ENCODE peak calls at places on chromosome 16, in five cellular contexts. Y is A549, X is H1, E is K562, S is HepG2. N is an unnamed sample.

GRCh38 chr16:200388-200787 is 20.1 kb downstream of the HBQ1 start:
- DNase-seq in S (no peak), X (no peak), Y (no peak), E (no peak), N (peak; percentile 78)

GRCh38 chr16:30185141-30185682 is 1.8 kb downstream of the CORO1A start:
- DNase-seq in X (peak; percentile 44), Y (no peak), S (no peak), E (no peak), N (no peak)

GRCh38 chr16:80527297-80527696 is 13.5 kb upstream of the DYNLRB2 start:
- DNase-seq in S (peak; percentile 15), E (peak; percentile 59), Y (no peak), X (peak; percentile 66), N (peak; percentile 11)

GRCh38 chr16:50311134-50311528 is 44.8 kb downstream of the ADCY7 start:
- DNase-seq in X (no peak), Y (no peak), E (no peak), S (no peak), N (no peak)

GRCh38 chr16:30184430-30185140 is 1.2 kb downstream of the CORO1A start:
- DNase-seq in E (no peak), S (no peak), X (peak; percentile 46), Y (no peak), N (no peak)

GRCh38 chr16:63928421-63928820 is 1193.4 kb downstream of the CDH11 start:
- DNase-seq in S (no peak), Y (no peak), E (no peak), X (no peak), N (no peak)

GRCh38 chr16:85369741-85370528 is 243.2 kb upstream of the GSE1 start:
- DNase-seq in S (peak; percentile 31), Y (peak; percentile 79), E (peak; percentile 80), X (peak; percentile 97), N (no peak)

GRCh38 chr16:49575352-49576172 is 202.0 kb downstream of the C16orf78 start:
- DNase-seq in E (no peak), X (peak; percentile 50), S (no peak), Y (no peak), N (no peak)

GRCh38 chr16:83100679-83101078 is 473.9 kb downstream of the CDH13 start:
- DNase-seq in Y (no peak), E (no peak), X (no peak), S (no peak), N (no peak)

GRCh38 chr16:89159850-89160354 is 11.6 kb upstream of the CDH15 start:
- DNase-seq in S (no peak), X (no peak), Y (no peak), E (no peak), N (no peak)

GRCh38 chr16:13269905-13270528 is 368.6 kb downstream of the SHISA9 start:
- DNase-seq in S (peak; percentile 95), X (no peak), Y (no peak), E (no peak), N (no peak)

GRCh38 chr16:14151256-14152030 is 80.3 kb downstream of the MRTFB start:
- DNase-seq in X (no peak), S (no peak), Y (no peak), E (no peak), N (no peak)

GRCh38 chr16:2364638-2365210 is 24.2 kb upstream of the ABCA3 start:
- DNase-seq in E (no peak), X (no peak), S (no peak), Y (no peak), N (no peak)

GRCh38 chr16:56042416-56042815 is 148.9 kb upstream of the GNAO1 start:
- DNase-seq in E (no peak), S (no peak), Y (no peak), X (no peak), N (no peak)

GRCh38 chr16:61871837-61872777 is 164.1 kb downstream of the CDH8 start:
- DNase-seq in E (no peak), S (no peak), X (no peak), Y (no peak), N (no peak)

GRCh38 chr16:85448557-85449194 is 164.4 kb upstream of the GSE1 start:
- DNase-seq in E (no peak), X (no peak), S (peak; percentile 79), Y (no peak), N (no peak)

GRCh38 chr16:70473446-70474319 is 19.3 kb downstream of the FCSK start:
- DNase-seq in Y (no peak), E (no peak), S (no peak), X (no peak), N (no peak)

GRCh38 chr16:85136213-85136704 is 24.0 kb upstream of the CIBAR2 start:
- DNase-seq in S (no peak), E (peak; percentile 27), Y (no peak), X (no peak), N (no peak)

GRCh38 chr16:87140211-87141200 is 176.7 kb downstream of the C16orf95 start:
- DNase-seq in Y (no peak), E (no peak), S (no peak), X (no peak), N (no peak)

GRCh38 chr16:851209-851810 is 50.8 kb upstream of the GNG13 start:
- DNase-seq in S (no peak), Y (no peak), X (no peak), E (no peak), N (no peak)

GRCh38 chr16:78993342-78993741 is 607.2 kb downstream of the MAF start:
- DNase-seq in E (peak; percentile 76), X (no peak), Y (no peak), S (no peak), N (no peak)

GRCh38 chr16:23030001-23030400 is 119.3 kb downstream of the USP31 start:
- DNase-seq in E (no peak), S (no peak), Y (no peak), X (no peak), N (no peak)

GRCh38 chr16:57036945-57037344 is 47.6 kb downstream of the NLRC5 start:
- DNase-seq in X (no peak), S (no peak), Y (no peak), E (no peak), N (no peak)

GRCh38 chr16:87897563-87898505 is 28.5 kb upstream of the SLC7A5 start:
- DNase-seq in S (no peak), X (no peak), Y (no peak), E (no peak), N (no peak)

GRCh38 chr16:84478172-84478948 is 26.1 kb downstream of the MEAK7 start:
- DNase-seq in E (peak; percentile 18), X (peak; percentile 26), Y (no peak), S (no peak), N (peak; percentile 88)

GRCh38 chr16:67006930-67007658 is 18.7 kb downstream of the CES4A start:
- DNase-seq in Y (no peak), E (no peak), S (no peak), X (no peak), N (peak; percentile 38)
- TF ChIP-seq MAFK in Y (no peak), E (no peak), S (no peak), X (no peak), N (no peak)

GRCh38 chr16:54318941-54319340 is 32.4 kb upstream of the IRX3 start:
- DNase-seq in E (no peak), Y (no peak), S (no peak), X (no peak), N (no peak)
- TF ChIP-seq POLR2A in E (no peak), Y (no peak), S (no peak), X (no peak), N (no peak)

DNA sequence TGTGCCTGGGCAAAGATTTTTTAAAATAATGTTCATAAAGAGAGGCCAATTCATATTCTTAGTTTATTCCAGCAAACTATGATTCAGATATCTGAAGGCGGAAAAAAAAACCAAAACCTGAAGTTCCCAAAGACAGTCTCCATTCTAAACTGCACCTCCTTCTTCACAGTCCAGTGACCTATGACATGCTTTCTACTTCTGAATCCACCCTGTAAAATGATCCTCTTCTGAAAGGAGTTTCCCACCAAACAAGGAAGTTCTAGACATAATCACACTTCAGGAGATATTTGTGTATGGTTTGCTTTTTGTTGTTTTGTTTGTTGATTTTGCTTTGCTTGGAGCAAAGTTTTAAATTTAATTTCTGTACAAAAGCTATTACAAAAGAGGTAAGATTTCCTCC is 12.9 kb upstream of the CHST4 start:
- DNase-seq in Y (no peak), E (no peak), S (no peak), X (no peak), N (no peak)
- TF ChIP-seq MAFK in Y (no peak), E (no peak), S (no peak), X (no peak), N (no peak)

GRCh38 chr16:27242868-27243590 is 25.5 kb downstream of the NSMCE1 start:
- DNase-seq in S (peak; percentile 83), Y (peak; percentile 35), E (peak; percentile 75), X (no peak), N (peak; percentile 98)

GRCh38 chr16:27240948-27241531 is 27.5 kb downstream of the NSMCE1 start:
- DNase-seq in S (no peak), E (no peak), X (no peak), Y (no peak), N (peak; percentile 80)

GRCh38 chr16:27239906-27240655 is 28.5 kb downstream of the NSMCE1 start:
- DNase-seq in Y (no peak), E (no peak), S (no peak), X (no peak), N (peak; percentile 44)

GRCh38 chr16:27242398-27242797 is 26.2 kb downstream of the NSMCE1 start:
- DNase-seq in S (no peak), X (no peak), E (no peak), Y (no peak), N (no peak)

DNA sequence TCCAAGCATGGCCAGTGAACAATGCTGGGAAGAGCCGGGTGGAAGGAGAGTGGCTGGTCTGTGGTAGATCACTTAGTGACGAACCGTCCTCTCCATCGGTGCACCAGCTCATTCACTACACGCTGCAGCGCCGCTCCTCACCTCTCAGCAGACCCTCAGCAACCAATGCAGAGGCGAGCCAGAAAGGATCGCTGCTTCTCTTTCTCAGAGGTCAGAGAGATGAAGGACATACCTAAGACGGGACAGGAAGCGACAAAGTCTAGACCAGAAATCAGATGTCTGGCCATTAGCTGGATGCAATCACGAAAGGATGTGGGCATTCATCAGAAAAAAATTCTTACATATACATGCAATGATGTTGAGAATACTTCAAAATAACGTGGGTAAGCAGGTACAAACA is 26.9 kb downstream of the NSMCE1 start:
- DNase-seq in S (no peak), X (no peak), E (no peak), Y (no peak), N (peak; percentile 29)
- TF ChIP-seq POLR2A in S (no peak), X (no peak), E (no peak), Y (no peak), N (no peak)